ENCODE peak calls at places on chromosomes 3 and 15, in six cellular contexts. H is heart right ventricle; G is naive thymus-derived CD4-positive, alpha-beta T cell; N is CD4-positive, alpha-beta memory T cell; T is neuronal stem cell; Z is CD8-positive, alpha-beta T cell. U is an unnamed sample.

GRCh38 chr3:159989973-159990846 is 1.6 kb downstream of the IL12A start:
- DNase-seq in N (no peak), Z (no peak), H (no peak), G (no peak), T (no peak), U (no peak)

GRCh38 chr3:19526071-19526470 is 377.8 kb downstream of the KCNH8 start:
- DNase-seq in T (no peak), N (no peak), G (no peak), H (no peak), Z (no peak), U (no peak)

GRCh38 chr3:175476489-175476888 is 617.4 kb downstream of the NAALADL2 start:
- DNase-seq in H (no peak), G (no peak), Z (no peak), T (no peak), N (no peak), U (no peak)

GRCh38 chr3:194141415-194142155 is 5.6 kb downstream of the HES1 start:
- DNase-seq in T (peak; percentile 80), Z (peak; percentile 19), N (peak; percentile 49), G (peak; percentile 39), H (peak; percentile 93), U (no peak)

GRCh38 chr3:183807329-183807728 is 18.0 kb downstream of the MAP6D1 start:
- DNase-seq in N (no peak), Z (no peak), T (no peak), G (no peak), H (no peak), U (no peak)

GRCh38 chr3:42101048-42101447 is 9.9 kb downstream of the TRAK1 start:
- DNase-seq in H (peak; percentile 23), G (no peak), N (no peak), Z (no peak), T (no peak), U (peak; percentile 9)

GRCh38 chr15:49361370-49361769 is 61.7 kb upstream of the FGF7 start:
- DNase-seq in H (no peak), T (no peak), N (no peak), Z (no peak), G (no peak), U (no peak)

GRCh38 chr3:27507111-27507510 is 22.9 kb upstream of the SLC4A7 start:
- DNase-seq in N (no peak), Z (no peak), T (no peak), H (no peak), G (no peak), U (no peak)

GRCh38 chr3:6640907-6641306 is 220.0 kb upstream of the GRM7 start:
- DNase-seq in Z (no peak), G (no peak), H (no peak), T (no peak), N (no peak), U (no peak)

GRCh38 chr3:14532691-14533456 is 7.3 kb downstream of the GRIP2 start:
- DNase-seq in G (no peak), Z (no peak), H (no peak), N (no peak), T (no peak), U (no peak)

GRCh38 chr3:126124148-126124868 is 40.4 kb upstream of the SLC41A3 start:
- DNase-seq in Z (no peak), T (no peak), N (no peak), H (peak; percentile 1), G (no peak), U (no peak)

GRCh38 chr15:22925875-22926274 is 54.3 kb downstream of the CYFIP1 start:
- DNase-seq in Z (no peak), T (no peak), G (no peak), N (no peak), H (no peak), U (no peak)

GRCh38 chr3:140953028-140953960 is 11.7 kb downstream of the SLC25A36 start:
- DNase-seq in H (no peak), Z (no peak), G (no peak), T (no peak), N (no peak), U (no peak)

GRCh38 chr3:140956058-140956835 is 14.6 kb downstream of the SLC25A36 start:
- DNase-seq in N (no peak), T (no peak), Z (no peak), G (no peak), H (no peak), U (no peak)

GRCh38 chr3:140954576-140954975 is 12.9 kb downstream of the SLC25A36 start:
- DNase-seq in T (no peak), Z (no peak), N (no peak), H (no peak), G (no peak), U (no peak)

GRCh38 chr3:140950154-140950553 is 8.5 kb downstream of the SLC25A36 start:
- DNase-seq in G (no peak), N (no peak), H (no peak), Z (no peak), T (no peak), U (no peak)

DNA sequence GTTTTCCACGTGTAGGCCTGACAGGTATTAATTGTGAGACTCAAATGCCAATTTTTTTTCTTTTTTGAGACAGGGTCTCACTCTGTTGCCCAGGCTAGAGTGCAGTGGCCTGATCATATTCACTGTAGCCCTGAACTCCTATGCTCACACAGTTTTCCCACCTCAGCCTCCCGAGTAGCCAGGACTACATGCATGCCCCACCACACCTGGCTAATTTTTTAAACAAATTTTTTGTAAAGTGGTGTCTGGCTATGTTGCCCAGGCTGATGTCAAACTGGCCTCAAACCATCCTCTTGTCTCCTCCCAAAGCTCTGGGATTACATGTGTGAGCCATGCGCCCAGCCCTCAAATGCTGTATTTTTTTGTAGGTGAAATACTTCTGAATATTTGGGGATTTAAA is 14.0 kb downstream of the SLC25A36 start:
- DNase-seq in Z (no peak), G (no peak), T (no peak), N (no peak), H (no peak), U (no peak)
- H3K27ac ChIP-seq in Z (no peak overlapping the region), G (no peak overlapping the region), T (no peak overlapping the region), N (no peak overlapping the region), H (peak overlapping the region; percentile 53), U (no peak overlapping the region)

GRCh38 chr15:72554471-72555425 is 80.6 kb downstream of the ARIH1 start:
- DNase-seq in H (no peak), G (no peak), Z (no peak), N (no peak), T (no peak), U (no peak)
- H3K27ac ChIP-seq in H (no peak overlapping the region), G (no peak overlapping the region), Z (no peak overlapping the region), N (no peak overlapping the region), T (no peak overlapping the region), U (no peak overlapping the region)

DNA sequence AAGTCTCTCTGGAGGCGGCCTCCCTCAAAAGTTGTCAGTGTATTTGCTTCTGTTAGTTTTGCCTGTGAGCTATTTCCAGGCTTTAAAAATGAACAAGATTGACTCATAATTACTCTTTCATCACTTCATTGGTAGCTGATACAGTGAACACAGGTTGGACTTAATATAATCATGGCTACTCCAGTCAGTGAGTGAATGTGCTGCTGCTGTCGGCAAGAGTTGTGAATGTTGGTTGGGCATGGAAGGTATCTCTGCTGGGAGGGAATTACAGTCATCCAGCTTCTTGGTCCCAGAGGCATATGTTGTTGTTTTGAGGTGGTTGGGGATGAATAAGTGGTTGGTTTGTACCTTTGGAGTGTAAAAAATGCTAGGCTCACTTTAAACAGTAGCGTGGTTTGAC is 11.5 kb downstream of the TCF12 start:
- DNase-seq in H (no peak), N (no peak), G (no peak), Z (no peak), T (no peak), U (no peak)
- H3K27ac ChIP-seq in H (no peak overlapping the region), N (no peak overlapping the region), G (no peak overlapping the region), Z (no peak overlapping the region), T (no peak overlapping the region), U (peak overlapping the region; percentile 2)

DNA sequence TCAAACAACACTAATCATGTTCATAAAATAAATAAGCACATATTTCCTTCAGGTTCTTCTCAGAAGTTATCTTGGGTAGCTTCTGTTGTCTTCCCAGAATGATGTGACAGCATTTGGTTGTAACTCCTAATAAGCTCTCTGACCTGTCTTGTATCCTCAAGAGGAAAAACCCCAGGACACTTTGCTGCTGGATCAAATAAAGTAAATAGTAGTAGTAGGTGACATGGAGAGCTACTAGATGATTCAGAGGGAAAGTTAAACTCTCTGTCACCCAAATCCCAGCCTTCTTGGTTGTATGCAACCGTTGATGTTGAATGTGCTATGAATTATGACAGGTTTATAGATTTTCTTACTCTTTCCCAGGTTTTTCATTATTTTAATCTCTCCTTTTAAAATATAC is 143.0 kb downstream of the ARPP21 start:
- DNase-seq in N (no peak), H (no peak), G (no peak), Z (no peak), T (no peak), U (no peak)
- H3K27ac ChIP-seq in N (no peak overlapping the region), H (no peak overlapping the region), G (no peak overlapping the region), Z (no peak overlapping the region), T (no peak overlapping the region), U (no peak overlapping the region)

DNA sequence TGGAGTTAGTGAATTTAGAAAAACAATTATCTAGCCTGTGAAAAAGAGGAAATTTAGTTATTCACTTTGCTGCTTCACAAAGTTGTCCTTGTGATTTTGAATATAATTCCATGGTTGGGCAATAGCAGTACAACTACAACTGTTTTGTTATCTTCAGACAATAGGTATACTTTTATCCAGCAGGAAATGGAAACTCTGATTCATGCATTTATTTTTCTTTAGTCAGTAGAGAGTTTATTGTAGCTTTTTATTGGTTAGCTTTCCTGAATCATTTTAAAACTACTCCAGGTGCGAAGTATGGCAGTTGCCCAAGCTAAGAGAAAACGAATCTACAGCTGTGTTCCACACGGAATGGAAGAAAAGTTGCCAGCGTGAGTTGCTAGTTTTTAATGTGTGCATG is 80.3 kb downstream of the TM4SF4 start:
- DNase-seq in N (no peak), G (no peak), H (peak; percentile 23), Z (no peak), T (no peak), U (no peak)
- H3K27ac ChIP-seq in N (no peak overlapping the region), G (no peak overlapping the region), H (peak overlapping the region; percentile 69), Z (no peak overlapping the region), T (no peak overlapping the region), U (no peak overlapping the region)

GRCh38 chr3:10321630-10322354 is 880 bp upstream of the SEC13 start:
- DNase-seq in Z (no peak), G (no peak), H (no peak), N (no peak), T (no peak), U (no peak)
- H3K27ac ChIP-seq in Z (no peak overlapping the region), G (peak overlapping the region; percentile 94), H (no peak overlapping the region), N (peak overlapping the region; percentile 95), T (no peak overlapping the region), U (no peak overlapping the region)

DNA sequence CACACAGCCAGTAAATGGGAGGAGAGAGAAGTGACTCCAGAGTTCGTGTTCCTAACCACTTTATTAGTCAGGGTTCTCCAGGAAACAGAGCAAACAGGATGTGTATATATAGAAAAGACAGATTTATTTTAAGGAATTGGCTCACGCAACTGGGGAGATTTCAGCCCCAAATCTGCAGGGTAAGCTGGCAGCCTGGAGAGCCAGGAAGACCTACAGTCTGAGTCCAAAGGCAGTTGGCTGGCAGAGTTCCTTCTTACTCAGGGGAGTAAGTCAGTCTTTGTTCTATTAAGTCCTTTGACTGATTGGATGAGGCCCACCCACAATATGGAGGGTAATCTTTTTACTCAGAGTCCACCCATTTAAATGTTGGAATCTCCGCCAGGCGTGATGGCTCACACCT is 118.2 kb upstream of the PROK2 start:
- DNase-seq in T (no peak), G (no peak), Z (no peak), N (no peak), H (no peak), U (no peak)
- H3K27ac ChIP-seq in T (no peak overlapping the region), G (no peak overlapping the region), Z (no peak overlapping the region), N (no peak overlapping the region), H (no peak overlapping the region), U (no peak overlapping the region)

DNA sequence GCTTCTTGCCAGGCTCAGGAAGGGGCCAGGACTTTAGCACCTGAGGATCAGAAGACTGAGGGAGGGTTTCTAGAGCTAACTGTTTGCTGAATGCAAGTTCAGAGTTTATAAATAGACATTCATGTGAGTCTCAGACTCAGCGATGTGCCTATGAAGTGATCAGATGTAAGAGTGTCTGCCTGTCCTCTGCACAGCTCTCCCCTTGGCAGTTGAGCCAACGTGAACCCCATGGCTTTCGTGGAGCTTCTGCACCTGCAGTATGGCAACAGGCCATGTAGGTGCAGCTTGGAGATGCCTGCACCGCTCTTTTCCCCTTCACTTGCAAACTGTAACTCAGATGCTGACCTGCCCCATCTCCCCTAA is 141.9 kb downstream of the CHDH start:
- DNase-seq in T (no peak), H (no peak), G (no peak), Z (no peak), N (no peak), U (no peak)
- H3K27ac ChIP-seq in T (no peak overlapping the region), H (peak overlapping the region; percentile 24), G (no peak overlapping the region), Z (no peak overlapping the region), N (no peak overlapping the region), U (no peak overlapping the region)

U was measured in substantia nigra.